ENCODE peak calls at places on chromosomes 7 and 10, in five cellular contexts. E, D, U, C and G are unnamed samples.

GRCh38 chr7:99779949-99780348 is 4.0 kb downstream of the CYP3A4 start:
- DNase-seq in E (no peak), D (no peak), U (no peak), C (no peak), G (no peak)

GRCh38 chr7:158471716-158472115 is 115.9 kb downstream of the PTPRN2 start:
- DNase-seq in E (no peak), D (no peak), U (no peak), C (no peak), G (no peak)

GRCh38 chr10:107814865-107815487 is 650.5 kb upstream of the SORCS1 start:
- DNase-seq in E (peak; percentile 12), D (peak; percentile 36), U (peak; percentile 79), C (peak; percentile 20), G (peak; percentile 41)

GRCh38 chr10:101716891-101717659 is 22.1 kb upstream of the FBXW4 start:
- DNase-seq in E (no peak), D (no peak), U (no peak), C (no peak), G (peak; percentile 20)

GRCh38 chr10:45418859-45419672 is 45.0 kb downstream of the ALOX5 start:
- DNase-seq in E (peak; percentile 15), D (peak; percentile 74), U (peak; percentile 2), C (peak; percentile 89), G (peak; percentile 26)

GRCh38 chr10:113983552-113983951 is 60.1 kb upstream of the ADRB1 start:
- DNase-seq in E (no peak), D (no peak), U (no peak), C (no peak), G (no peak)

GRCh38 chr10:131729938-131730660 is 170.7 kb upstream of the PPP2R2D start:
- DNase-seq in E (no peak), D (no peak), U (no peak), C (no peak), G (no peak)

GRCh38 chr10:51063659-51064535 is 10.4 kb upstream of the PRKG1 start:
- DNase-seq in E (no peak), D (no peak), U (peak; percentile 58), C (no peak), G (peak; percentile 43)

GRCh38 chr10:88994034-88994433 is 3.4 kb downstream of the FAS start:
- DNase-seq in E (no peak), D (no peak), U (peak; percentile 35), C (peak; percentile 13), G (peak; percentile 44)

GRCh38 chr7:8133955-8134733 is 127.8 kb downstream of the ICA1 start:
- DNase-seq in E (no peak), D (no peak), U (peak; percentile 12), C (peak; percentile 62), G (peak; percentile 14)

GRCh38 chr10:93080350-93081046 is 6.8 kb downstream of the CYP26A1 start:
- DNase-seq in E (peak; percentile 36), D (peak; percentile 32), U (peak; percentile 53), C (peak; percentile 85), G (peak; percentile 54)

GRCh38 chr7:28748934-28749584 is 209.1 kb downstream of the TRIL start:
- DNase-seq in E (peak; percentile 53), D (peak; percentile 88), U (peak; percentile 91), C (peak; percentile 17), G (peak; percentile 92)

GRCh38 chr7:151810434-151811232 is 66.3 kb downstream of the PRKAG2 start:
- DNase-seq in E (no peak), D (no peak), U (no peak), C (no peak), G (peak; percentile 29)

GRCh38 chr7:157676001-157676400 is 339.2 kb downstream of the DNAJB6 start:
- DNase-seq in E (no peak), D (no peak), U (no peak), C (no peak), G (no peak)

GRCh38 chr7:150756858-150757257 is 19.6 kb downstream of the GIMAP5 start:
- DNase-seq in E (no peak), D (no peak), U (peak; percentile 8), C (peak; percentile 40), G (peak; percentile 9)

GRCh38 chr7:93799750-93800357 is 90.7 kb downstream of the TFPI2 start:
- DNase-seq in E (no peak), D (no peak), U (peak; percentile 43), C (peak; percentile 12), G (peak; percentile 23)

GRCh38 chr10:104642311-104643022 is 1.4 kb downstream of the SORCS3 start:
- DNase-seq in E (no peak), D (peak; percentile 45), U (no peak), C (no peak), G (peak; percentile 17)

GRCh38 chr7:33805630-33806233 is 99.6 kb upstream of the BMPER start:
- DNase-seq in E (peak; percentile 39), D (peak; percentile 13), U (peak; percentile 59), C (no peak), G (peak; percentile 85)

GRCh38 chr10:23391817-23392216 is 47.1 kb upstream of the OTUD1 start:
- DNase-seq in E (no peak), D (no peak), U (no peak), C (no peak), G (no peak)

GRCh38 chr10:34737772-34738169 is 77.3 kb downstream of the PARD3 start:
- DNase-seq in E (no peak), D (no peak), U (no peak), C (no peak), G (no peak)